ENCODE peak calls at places on chromosomes 1 and 21, in seven cellular contexts. K is K562, N is transverse colon, W is GM12878, D is GM12892, M is esophagus muscularis mucosa, G is stomach. H is an unnamed sample.

GRCh38 chr1:59595774-59596173 is 219.0 kb upstream of the HOOK1 start:
- DNase-seq in K (no peak), N (no peak), W (no peak), D (no peak), G (no peak), M (no peak), H (no peak)

GRCh38 chr1:209620484-209620879 is 31.7 kb downstream of the LAMB3 start:
- DNase-seq in N (no peak), D (no peak), W (no peak), G (no peak), K (no peak), M (no peak), H (no peak)

GRCh38 chr1:64363116-64363515 is 106.8 kb upstream of the CACHD1 start:
- DNase-seq in D (no peak), K (no peak), M (no peak), G (no peak), W (no peak), N (no peak), H (no peak)

GRCh38 chr1:27300341-27301051 is 21.5 kb upstream of the TMEM222 start:
- DNase-seq in K (peak), M (peak), N (peak), D (peak), G (peak), W (peak), H (peak)

GRCh38 chr1:95650631-95651030 is 416.6 kb downstream of the RWDD3 start:
- DNase-seq in N (no peak), D (no peak), G (no peak), W (no peak), M (no peak), K (no peak), H (no peak)

GRCh38 chr1:26999440-26999987 is 6.0 kb downstream of the TRNP1 start:
- DNase-seq in K (no peak), N (peak), G (peak), M (peak), W (no peak), D (no peak), H (no peak)

GRCh38 chr1:172401907-172402306 is 18.6 kb upstream of the C1orf105 start:
- DNase-seq in G (no peak), N (no peak), D (no peak), K (peak), W (no peak), M (no peak), H (no peak)

GRCh38 chr1:113980120-113980519 is 846 bp downstream of the OLFML3 start:
- DNase-seq in G (peak), K (no peak), W (no peak), N (peak), D (no peak), M (no peak), H (no peak)

GRCh38 chr1:233707153-233707905 is 93.4 kb downstream of the KCNK1 start:
- DNase-seq in M (peak), K (peak), G (peak), W (no peak), N (no peak), D (no peak), H (no peak)

GRCh38 chr1:4176841-4177240 is 276.8 kb upstream of the C1orf174 start:
- DNase-seq in G (no peak), D (no peak), M (peak), N (no peak), W (no peak), K (no peak), H (peak)

GRCh38 chr21:43312751-43313169 is 114.2 kb downstream of the SIK1 start:
- DNase-seq in N (peak), D (no peak), W (peak), M (no peak), K (no peak), G (peak), H (no peak)

GRCh38 chr1:19762175-19762779 is 37.4 kb downstream of the TMCO4 start:
- DNase-seq in N (peak), G (peak), D (peak), K (peak), W (no peak), M (no peak), H (no peak)

GRCh38 chr1:202107801-202108731 is 14.7 kb upstream of the GPR37L1 start:
- DNase-seq in N (peak), K (peak), D (no peak), M (no peak), G (peak), W (no peak), H (no peak)

GRCh38 chr1:32334274-32334861 is 1.7 kb downstream of the MARCKSL1 start:
- DNase-seq in M (no peak), G (no peak), D (no peak), N (peak), K (no peak), W (no peak), H (no peak)

GRCh38 chr1:953524-954320 is 5.3 kb downstream of the NOC2L start:
- DNase-seq in W (no peak), N (no peak), G (no peak), M (no peak), K (no peak), D (no peak), H (no peak)

GRCh38 chr1:65050735-65051134 is 84.4 kb upstream of the JAK1 start:
- DNase-seq in K (no peak), W (no peak), M (no peak), N (no peak), G (no peak), D (no peak), H (no peak)

GRCh38 chr1:54220004-54220811 is 20.2 kb downstream of the MRPL37 start:
- DNase-seq in M (no peak), W (no peak), D (no peak), K (no peak), G (no peak), N (no peak), H (no peak)

GRCh38 chr21:36125513-36126121 is 9.3 kb upstream of the CBR3 start:
- DNase-seq in N (peak), G (peak), W (no peak), K (peak), D (no peak), M (no peak), H (no peak)

GRCh38 chr1:116847688-116848531 is 61.8 kb upstream of the PTGFRN start:
- DNase-seq in D (no peak), G (no peak), K (no peak), N (peak), M (no peak), W (no peak), H (no peak)

GRCh38 chr1:112841825-112842224 is 114.2 kb downstream of the SLC16A1 start:
- DNase-seq in N (no peak), G (no peak), D (no peak), M (no peak), W (peak), K (no peak), H (no peak)

GRCh38 chr1:236502972-236503639 is 20.7 kb upstream of the LGALS8 start:
- DNase-seq in G (peak), M (no peak), W (no peak), N (peak), D (no peak), K (peak), H (no peak)

GRCh38 chr1:36570478-36571060 is 87.9 kb upstream of the CSF3R start:
- DNase-seq in N (no peak), M (no peak), K (no peak), G (no peak), D (no peak), W (no peak), H (no peak)

GRCh38 chr1:6724517-6725141 is 23.0 kb upstream of the DNAJC11 start:
- DNase-seq in W (no peak), G (no peak), D (no peak), N (no peak), M (no peak), K (no peak), H (no peak)

GRCh38 chr21:38979271-38980196 is 173.8 kb downstream of the ETS2 start:
- DNase-seq in N (no peak), D (no peak), M (no peak), G (no peak), W (no peak), K (no peak), H (no peak)

GRCh38 chr21:31566061-31566460 is 93.4 kb upstream of the SOD1 start:
- DNase-seq in G (no peak), M (no peak), N (no peak), K (no peak), W (no peak), D (no peak), H (no peak)

GRCh38 chr1:155983191-155984023 is 5.1 kb upstream of the ARHGEF2 start:
- DNase-seq in N (peak), M (no peak), W (no peak), K (peak), G (no peak), D (no peak), H (no peak)

GRCh38 chr1:228166170-228166936 is 749 bp downstream of the IBA57 start:
- DNase-seq in M (peak), K (peak), G (peak), N (peak), D (no peak), W (no peak), H (no peak)

GRCh38 chr1:11893907-11894251 is 32.3 kb downstream of the KIAA2013 start:
- DNase-seq in N (peak), W (no peak), M (no peak), G (peak), D (peak), K (peak), H (no peak)

GRCh38 chr21:45074818-45075605 is 632 bp downstream of the ADARB1 start:
- DNase-seq in W (no peak), N (no peak), G (peak), K (peak), D (no peak), M (no peak), H (no peak)

GRCh38 chr1:52182874-52183400 is 41.0 kb downstream of the ZFYVE9 start:
- DNase-seq in M (no peak), N (no peak), G (no peak), D (no peak), W (no peak), K (no peak), H (no peak)

GRCh38 chr1:229988534-229988933 is 78.5 kb upstream of the GALNT2 start:
- DNase-seq in N (no peak), K (no peak), D (no peak), W (no peak), M (peak), G (no peak), H (peak)

GRCh38 chr1:220791959-220792358 is 5.2 kb downstream of the MTARC1 start:
- DNase-seq in M (no peak), K (no peak), D (no peak), N (no peak), G (no peak), W (no peak), H (peak)

GRCh38 chr1:118339431-118340146 is 154.6 kb upstream of the SPAG17 start:
- DNase-seq in M (no peak), N (no peak), D (no peak), G (no peak), K (no peak), W (no peak), H (no peak)
- TF ChIP-seq POLR2A in M (no peak), N (no peak), D (no peak), G (no peak), K (no peak), W (no peak), H (no peak)

DNA sequence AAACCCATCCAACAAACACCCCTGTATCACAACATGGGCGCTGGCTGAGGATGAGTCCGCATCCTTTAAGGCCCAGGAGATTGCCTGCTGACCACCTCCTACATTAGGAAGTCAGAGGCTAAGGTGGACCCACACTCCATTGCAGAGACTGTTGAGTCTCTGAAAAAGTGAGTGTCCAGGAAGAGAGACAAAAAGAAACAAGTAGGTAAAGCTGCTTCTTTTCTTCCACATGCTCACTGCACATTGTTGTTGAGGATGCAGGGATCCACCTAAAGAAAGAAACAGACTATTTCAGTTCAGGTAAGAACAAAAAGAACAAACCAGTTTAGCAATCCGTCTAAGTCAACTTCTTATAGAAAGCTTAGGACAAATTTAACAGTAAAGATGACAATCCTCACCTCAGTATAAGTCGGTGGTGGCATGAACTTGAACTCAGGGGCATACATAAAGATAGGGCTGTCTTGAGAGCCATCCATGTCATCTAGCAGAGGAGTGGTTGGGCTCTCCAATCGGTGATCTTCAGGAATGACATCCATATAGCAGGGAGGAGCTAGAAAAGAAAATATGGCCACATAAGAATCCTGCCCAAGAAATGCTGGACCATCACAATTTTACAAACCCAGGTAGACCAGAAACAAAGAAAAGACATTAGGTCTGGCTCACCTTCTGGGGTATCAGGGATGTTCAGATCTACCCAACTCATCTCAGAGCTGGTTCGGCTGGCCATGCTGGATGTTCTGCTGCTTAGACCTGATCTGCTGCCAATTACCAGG is 2.6 kb downstream of the TXNIP start:
- DNase-seq in G (peak), M (no peak), D (no peak), W (no peak), K (no peak), N (no peak), H (no peak)
- TF ChIP-seq POLR2AphosphoS5 in G (peak), M (peak), D (no peak), W (no peak), K (peak), N (peak), H (no peak)

GRCh38 chr1:181033799-181034391 is at the start of gene MR1:
- DNase-seq in N (no peak), W (peak), K (peak), G (no peak), M (peak), D (peak), H (no peak)
- TF ChIP-seq POLR2A in N (peak), W (peak), K (peak), G (no peak), M (peak), D (peak), H (peak)

GRCh38 chr1:203322480-203323179 is 17.3 kb downstream of the BTG2 start:
- DNase-seq in W (no peak), K (no peak), M (no peak), G (peak), D (no peak), N (peak), H (no peak)

GRCh38 chr1:203318229-203318517 is 12.9 kb downstream of the BTG2 start:
- DNase-seq in M (no peak), W (no peak), G (no peak), N (no peak), D (no peak), K (no peak), H (no peak)

GRCh38 chr1:203323587-203323986 is 18.3 kb downstream of the BTG2 start:
- DNase-seq in M (no peak), G (no peak), N (no peak), K (no peak), D (no peak), W (no peak), H (no peak)

GRCh38 chr1:203321273-203322052 is 16.1 kb downstream of the BTG2 start:
- DNase-seq in N (no peak), D (no peak), G (no peak), M (no peak), W (no peak), K (no peak), H (no peak)

GRCh38 chr1:203320546-203321272 is 15.4 kb downstream of the BTG2 start:
- DNase-seq in G (peak), D (peak), W (no peak), M (no peak), K (peak), N (peak), H (no peak)
- TF ChIP-seq POLR2AphosphoS5 in G (peak), D (no peak), W (peak), M (peak), K (no peak), N (peak), H (no peak)

H was measured in vagina.